ENCODE peak calls at places on chromosomes 3 and 15, in four cellular contexts. F, W, N and B are unnamed samples. For H3K4me1, the result is how much of the 10 kb centered on the place peaks cover.

GRCh38 chr15:67304778-67305177 is 50.2 kb downstream of the IQCH start:
- DNase-seq in F (no peak), W (no peak), N (no peak), B (no peak)

GRCh38 chr15:71729319-71729718 is 81.0 kb upstream of the NR2E3 start:
- DNase-seq in F (no peak), W (no peak), N (no peak), B (no peak)

GRCh38 chr3:185685231-185686035 is 99.3 kb downstream of the SENP2 start:
- DNase-seq in F (no peak), W (no peak), N (peak), B (no peak)

GRCh38 chr3:55454611-55455010 is 32.5 kb downstream of the WNT5A start:
- DNase-seq in F (no peak), W (no peak), N (no peak), B (no peak)

GRCh38 chr3:129185774-129186173 is 2.1 kb upstream of the CNBP start:
- DNase-seq in F (no peak), W (no peak), N (no peak), B (no peak)

GRCh38 chr3:98986073-98986472 is 84.6 kb upstream of the DCBLD2 start:
- DNase-seq in F (no peak), W (no peak), N (peak), B (no peak)

GRCh38 chr15:29857196-29857595 is 34.9 kb upstream of the TJP1 start:
- DNase-seq in F (no peak), W (no peak), N (peak), B (no peak)

GRCh38 chr15:38320181-38320580 is 67.5 kb downstream of the SPRED1 start:
- DNase-seq in F (no peak), W (no peak), N (peak), B (no peak)

GRCh38 chr15:91040851-91041250 is 18.5 kb upstream of the VPS33B start:
- DNase-seq in F (no peak), W (no peak), N (no peak), B (no peak)

GRCh38 chr3:72536206-72536887 is 311.9 kb downstream of the SHQ1 start:
- DNase-seq in F (no peak), W (no peak), N (no peak), B (no peak)

GRCh38 chr3:58628823-58629562 is 37.6 kb downstream of the FAM3D start:
- DNase-seq in F (no peak), W (no peak), N (peak), B (no peak)

GRCh38 chr15:75358771-75359536 is 9.5 kb downstream of the MAN2C1 start:
- DNase-seq in F (no peak), W (no peak), N (no peak), B (no peak)

GRCh38 chr3:36868614-36869436 is 76.0 kb downstream of the TRANK1 start:
- DNase-seq in F (peak), W (no peak), N (peak), B (no peak)

GRCh38 chr15:68597581-68597980 is 18.8 kb downstream of the CORO2B start:
- DNase-seq in F (no peak), W (no peak), N (no peak), B (peak)

GRCh38 chr15:68598171-68599152 is 19.7 kb downstream of the CORO2B start:
- DNase-seq in F (no peak), W (no peak), N (peak), B (peak)

GRCh38 chr15:68601206-68602197 is 22.7 kb downstream of the CORO2B start:
- DNase-seq in F (no peak), W (no peak), N (no peak), B (peak)

GRCh38 chr15:68599560-68600071 is 20.8 kb downstream of the CORO2B start:
- DNase-seq in F (no peak), W (no peak), N (peak), B (peak)

GRCh38 chr15:68599153-68599545 is 20.4 kb downstream of the CORO2B start:
- DNase-seq in F (no peak), W (no peak), N (no peak), B (peak)
- H3K4me1 ChIP-seq in F (under half), W (under half), N (under half), B (under half)

DNA sequence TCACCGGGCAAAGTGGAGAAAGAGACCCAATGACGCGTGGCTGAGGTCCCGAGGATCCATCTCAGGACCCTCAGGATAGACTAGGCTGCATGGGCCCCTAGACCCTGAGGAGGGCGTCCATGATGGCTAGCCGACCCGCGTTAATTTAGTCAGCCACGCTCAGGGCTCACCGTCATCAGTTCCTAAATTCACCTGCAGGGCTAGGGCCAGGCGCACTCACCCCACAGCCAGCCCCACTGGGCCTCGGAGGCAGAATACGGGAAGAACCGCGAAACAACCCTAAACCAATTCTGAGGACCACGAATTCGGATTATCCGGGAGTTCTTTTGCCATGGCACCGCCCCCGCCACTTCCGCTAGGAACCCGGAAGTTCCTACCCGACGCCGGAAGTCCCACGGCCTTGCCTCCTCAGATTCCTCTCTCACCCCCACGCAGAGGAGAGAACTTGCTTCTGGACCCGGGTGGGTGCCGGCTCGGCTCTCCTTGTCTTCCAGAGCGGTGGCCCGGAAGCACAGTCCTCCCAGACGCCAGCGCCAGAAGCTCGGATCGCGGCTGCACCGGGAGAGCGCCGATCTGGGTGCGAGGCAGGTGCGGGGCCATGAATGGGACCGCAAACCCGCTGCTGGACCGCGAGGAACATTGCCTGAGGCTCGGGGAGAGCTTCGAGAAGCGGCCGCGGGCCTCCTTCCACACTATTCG is at the start of the genes EAF1 and METTL6:
- DNase-seq in F (peak), W (peak), N (peak), B (peak)
- TF ChIP-seq CTCF in F (no peak), W (no peak), N (peak), B (no peak)

GRCh38 chr15:31338879-31339557 is 12.4 kb downstream of the KLF13 start:
- DNase-seq in F (no peak), W (peak), N (peak), B (no peak)
- H3K4me1 ChIP-seq in F (half or more), W (half or more), N (under half), B (under half)

DNA sequence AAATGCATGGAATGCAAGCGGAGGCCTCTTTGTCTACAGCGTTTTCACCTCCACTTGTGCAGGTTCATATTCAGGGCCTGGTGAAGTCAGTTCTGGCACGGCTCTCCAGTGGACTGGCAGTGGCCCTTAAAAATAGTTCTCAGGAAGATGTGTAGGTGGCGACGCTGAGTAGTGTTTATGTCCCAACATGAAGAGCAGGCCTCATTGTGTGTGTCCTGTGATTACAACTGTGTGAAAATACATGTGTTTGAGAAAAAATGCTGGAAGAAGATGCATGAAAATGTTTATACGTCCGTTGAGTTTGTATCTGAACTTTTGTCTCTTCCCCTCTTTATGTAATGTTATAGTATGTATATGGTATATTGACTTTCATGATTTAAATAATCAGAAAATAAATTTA is 7.2 kb downstream of the LIPC start:
- DNase-seq in F (no peak), W (no peak), N (peak), B (no peak)
- TF ChIP-seq CTCF in F (peak), W (no peak), N (peak), B (peak)

GRCh38 chr3:19950316-19950715 is 3.4 kb downstream of the RAB5A start:
- DNase-seq in F (no peak), W (no peak), N (no peak), B (no peak)
- H3K4me1 ChIP-seq in F (under half), W (under half), N (under half), B (under half)